ENCODE peak calls at places on chromosomes 11 and 22, in ten cellular contexts. One of them, this sample, is unnamed.

GRCh38 chr11:19980957-19981669 is 179.2 kb downstream of the DBX1 start:
- DNase-seq in EL: peak
- DNase-seq in activated T-helper 1 cell treated with Interleukin-2 at 50 U/mL for 16 hours: no peak
- DNase-seq in AG20443: peak
- DNase-seq in NB4: no peak
- DNase-seq in upper lobe of right lung: no peak
- DNase-seq in ureter: peak
- DNase-seq in HFF-Myc: no peak
- DNase-seq in AG10803: peak
- DNase-seq in stimulated activated CD4-positive, alpha-beta T cell treated with anti-CD3 and anti-CD28 coated beads, Interleukin-12 subunit alpha, Interleukin-12 subunit beta, amount 100 ng/mL, for 48 hours: no peak
- DNase-seq in this sample: no peak

GRCh38 chr11:133978816-133979215 is 22.0 kb upstream of the IGSF9B start:
- DNase-seq in EL: peak
- DNase-seq in activated T-helper 1 cell treated with Interleukin-2 at 50 U/mL for 16 hours: no peak
- DNase-seq in AG10803: peak
- DNase-seq in upper lobe of right lung: no peak
- DNase-seq in HFF-Myc: no peak
- DNase-seq in AG20443: no peak
- DNase-seq in ureter: no peak
- DNase-seq in stimulated activated CD4-positive, alpha-beta T cell treated with anti-CD3 and anti-CD28 coated beads, Interleukin-12 subunit alpha, Interleukin-12 subunit beta, amount 100 ng/mL, for 48 hours: no peak
- DNase-seq in NB4: no peak
- DNase-seq in this sample: no peak

GRCh38 chr11:125401746-125402145 is 94.3 kb downstream of the FEZ1 start:
- DNase-seq in EL: no peak
- DNase-seq in ureter: no peak
- DNase-seq in AG20443: no peak
- DNase-seq in activated T-helper 1 cell treated with Interleukin-2 at 50 U/mL for 16 hours: no peak
- DNase-seq in NB4: no peak
- DNase-seq in AG10803: peak
- DNase-seq in HFF-Myc: no peak
- DNase-seq in upper lobe of right lung: no peak
- DNase-seq in stimulated activated CD4-positive, alpha-beta T cell treated with anti-CD3 and anti-CD28 coated beads, Interleukin-12 subunit alpha, Interleukin-12 subunit beta, amount 100 ng/mL, for 48 hours: no peak
- DNase-seq in this sample: no peak

GRCh38 chr11:2744166-2744565 is 44.4 kb upstream of the KCNQ1OT1 start:
- DNase-seq in AG20443: no peak
- DNase-seq in stimulated activated CD4-positive, alpha-beta T cell treated with anti-CD3 and anti-CD28 coated beads, Interleukin-12 subunit alpha, Interleukin-12 subunit beta, amount 100 ng/mL, for 48 hours: no peak
- DNase-seq in ureter: no peak
- DNase-seq in AG10803: no peak
- DNase-seq in EL: no peak
- DNase-seq in activated T-helper 1 cell treated with Interleukin-2 at 50 U/mL for 16 hours: no peak
- DNase-seq in NB4: no peak
- DNase-seq in HFF-Myc: no peak
- DNase-seq in upper lobe of right lung: peak
- DNase-seq in this sample: no peak

GRCh38 chr22:48315415-48316244 is 1512.0 kb downstream of the BRD1 start:
- DNase-seq in ureter: no peak
- DNase-seq in AG10803: no peak
- DNase-seq in stimulated activated CD4-positive, alpha-beta T cell treated with anti-CD3 and anti-CD28 coated beads, Interleukin-12 subunit alpha, Interleukin-12 subunit beta, amount 100 ng/mL, for 48 hours: no peak
- DNase-seq in EL: no peak
- DNase-seq in AG20443: no peak
- DNase-seq in upper lobe of right lung: peak
- DNase-seq in activated T-helper 1 cell treated with Interleukin-2 at 50 U/mL for 16 hours: no peak
- DNase-seq in NB4: no peak
- DNase-seq in HFF-Myc: no peak
- DNase-seq in this sample: no peak

GRCh38 chr11:19558189-19558986 is 154.2 kb upstream of the NAV2 start:
- DNase-seq in ureter: no peak
- DNase-seq in activated T-helper 1 cell treated with Interleukin-2 at 50 U/mL for 16 hours: no peak
- DNase-seq in AG10803: no peak
- DNase-seq in EL: no peak
- DNase-seq in AG20443: no peak
- DNase-seq in stimulated activated CD4-positive, alpha-beta T cell treated with anti-CD3 and anti-CD28 coated beads, Interleukin-12 subunit alpha, Interleukin-12 subunit beta, amount 100 ng/mL, for 48 hours: no peak
- DNase-seq in NB4: no peak
- DNase-seq in upper lobe of right lung: no peak
- DNase-seq in HFF-Myc: no peak
- DNase-seq in this sample: no peak

GRCh38 chr22:46007848-46008261 is 30.9 kb upstream of the WNT7B start:
- DNase-seq in NB4: no peak
- DNase-seq in AG10803: peak
- DNase-seq in stimulated activated CD4-positive, alpha-beta T cell treated with anti-CD3 and anti-CD28 coated beads, Interleukin-12 subunit alpha, Interleukin-12 subunit beta, amount 100 ng/mL, for 48 hours: no peak
- DNase-seq in EL: peak
- DNase-seq in ureter: peak
- DNase-seq in AG20443: peak
- DNase-seq in upper lobe of right lung: peak
- DNase-seq in HFF-Myc: peak
- DNase-seq in activated T-helper 1 cell treated with Interleukin-2 at 50 U/mL for 16 hours: no peak
- DNase-seq in this sample: no peak

GRCh38 chr11:108394744-108395284 is 72.5 kb downstream of the C11orf65 start:
- DNase-seq in NB4: no peak
- DNase-seq in ureter: no peak
- DNase-seq in activated T-helper 1 cell treated with Interleukin-2 at 50 U/mL for 16 hours: no peak
- DNase-seq in AG10803: no peak
- DNase-seq in stimulated activated CD4-positive, alpha-beta T cell treated with anti-CD3 and anti-CD28 coated beads, Interleukin-12 subunit alpha, Interleukin-12 subunit beta, amount 100 ng/mL, for 48 hours: no peak
- DNase-seq in HFF-Myc: no peak
- DNase-seq in AG20443: no peak
- DNase-seq in upper lobe of right lung: no peak
- DNase-seq in EL: no peak
- DNase-seq in this sample: no peak

GRCh38 chr22:49975543-49976389 is 15.2 kb downstream of the PIM3 start:
- DNase-seq in stimulated activated CD4-positive, alpha-beta T cell treated with anti-CD3 and anti-CD28 coated beads, Interleukin-12 subunit alpha, Interleukin-12 subunit beta, amount 100 ng/mL, for 48 hours: peak
- DNase-seq in AG10803: peak
- DNase-seq in activated T-helper 1 cell treated with Interleukin-2 at 50 U/mL for 16 hours: no peak
- DNase-seq in AG20443: no peak
- DNase-seq in EL: no peak
- DNase-seq in HFF-Myc: no peak
- DNase-seq in ureter: no peak
- DNase-seq in upper lobe of right lung: peak
- DNase-seq in NB4: peak
- DNase-seq in this sample: no peak

GRCh38 chr11:59106363-59107336 is at the start of gene FAM111B:
- DNase-seq in AG10803: peak
- DNase-seq in stimulated activated CD4-positive, alpha-beta T cell treated with anti-CD3 and anti-CD28 coated beads, Interleukin-12 subunit alpha, Interleukin-12 subunit beta, amount 100 ng/mL, for 48 hours: peak
- DNase-seq in upper lobe of right lung: peak
- DNase-seq in HFF-Myc: peak
- DNase-seq in activated T-helper 1 cell treated with Interleukin-2 at 50 U/mL for 16 hours: peak
- DNase-seq in ureter: peak
- DNase-seq in NB4: no peak
- DNase-seq in EL: peak
- DNase-seq in AG20443: peak
- DNase-seq in this sample: no peak

GRCh38 chr11:4979021-4979420 is 15.6 kb upstream of the OR51L1 start:
- DNase-seq in EL: no peak
- DNase-seq in activated T-helper 1 cell treated with Interleukin-2 at 50 U/mL for 16 hours: no peak
- DNase-seq in AG10803: no peak
- DNase-seq in AG20443: no peak
- DNase-seq in NB4: no peak
- DNase-seq in HFF-Myc: no peak
- DNase-seq in ureter: no peak
- DNase-seq in upper lobe of right lung: no peak
- DNase-seq in stimulated activated CD4-positive, alpha-beta T cell treated with anti-CD3 and anti-CD28 coated beads, Interleukin-12 subunit alpha, Interleukin-12 subunit beta, amount 100 ng/mL, for 48 hours: no peak
- DNase-seq in this sample: no peak

GRCh38 chr22:38435010-38435409 is 20.0 kb downstream of the KCNJ4 start:
- DNase-seq in activated T-helper 1 cell treated with Interleukin-2 at 50 U/mL for 16 hours: no peak
- DNase-seq in EL: no peak
- DNase-seq in stimulated activated CD4-positive, alpha-beta T cell treated with anti-CD3 and anti-CD28 coated beads, Interleukin-12 subunit alpha, Interleukin-12 subunit beta, amount 100 ng/mL, for 48 hours: no peak
- DNase-seq in AG10803: no peak
- DNase-seq in upper lobe of right lung: no peak
- DNase-seq in NB4: peak
- DNase-seq in ureter: no peak
- DNase-seq in HFF-Myc: no peak
- DNase-seq in AG20443: no peak
- DNase-seq in this sample: no peak

GRCh38 chr11:66181632-66182345 is 86.7 kb upstream of the RAB1B start:
- DNase-seq in ureter: no peak
- DNase-seq in activated T-helper 1 cell treated with Interleukin-2 at 50 U/mL for 16 hours: no peak
- DNase-seq in AG10803: peak
- DNase-seq in upper lobe of right lung: no peak
- DNase-seq in stimulated activated CD4-positive, alpha-beta T cell treated with anti-CD3 and anti-CD28 coated beads, Interleukin-12 subunit alpha, Interleukin-12 subunit beta, amount 100 ng/mL, for 48 hours: no peak
- DNase-seq in HFF-Myc: no peak
- DNase-seq in AG20443: no peak
- DNase-seq in NB4: no peak
- DNase-seq in EL: no peak
- DNase-seq in this sample: no peak

GRCh38 chr11:96054870-96055705 is 131.2 kb upstream of the MTMR2 start:
- DNase-seq in AG10803: peak
- DNase-seq in stimulated activated CD4-positive, alpha-beta T cell treated with anti-CD3 and anti-CD28 coated beads, Interleukin-12 subunit alpha, Interleukin-12 subunit beta, amount 100 ng/mL, for 48 hours: no peak
- DNase-seq in HFF-Myc: no peak
- DNase-seq in ureter: no peak
- DNase-seq in activated T-helper 1 cell treated with Interleukin-2 at 50 U/mL for 16 hours: no peak
- DNase-seq in upper lobe of right lung: no peak
- DNase-seq in NB4: peak
- DNase-seq in EL: peak
- DNase-seq in AG20443: no peak
- DNase-seq in this sample: no peak

GRCh38 chr22:30420401-30421178 is 5.0 kb upstream of the MTFP1 start:
- DNase-seq in EL: peak
- DNase-seq in HFF-Myc: no peak
- DNase-seq in AG20443: peak
- DNase-seq in activated T-helper 1 cell treated with Interleukin-2 at 50 U/mL for 16 hours: no peak
- DNase-seq in AG10803: peak
- DNase-seq in stimulated activated CD4-positive, alpha-beta T cell treated with anti-CD3 and anti-CD28 coated beads, Interleukin-12 subunit alpha, Interleukin-12 subunit beta, amount 100 ng/mL, for 48 hours: no peak
- DNase-seq in NB4: no peak
- DNase-seq in ureter: no peak
- DNase-seq in upper lobe of right lung: no peak
- DNase-seq in this sample: no peak

GRCh38 chr22:46038516-46039430 is 61.8 kb upstream of the WNT7B start:
- DNase-seq in AG20443: no peak
- DNase-seq in ureter: no peak
- DNase-seq in NB4: no peak
- DNase-seq in upper lobe of right lung: peak
- DNase-seq in activated T-helper 1 cell treated with Interleukin-2 at 50 U/mL for 16 hours: no peak
- DNase-seq in HFF-Myc: no peak
- DNase-seq in stimulated activated CD4-positive, alpha-beta T cell treated with anti-CD3 and anti-CD28 coated beads, Interleukin-12 subunit alpha, Interleukin-12 subunit beta, amount 100 ng/mL, for 48 hours: no peak
- DNase-seq in AG10803: no peak
- DNase-seq in EL: no peak
- DNase-seq in this sample: no peak

GRCh38 chr22:43288807-43289417 is 54.3 kb downstream of the SCUBE1 start:
- DNase-seq in AG20443: no peak
- DNase-seq in NB4: no peak
- DNase-seq in activated T-helper 1 cell treated with Interleukin-2 at 50 U/mL for 16 hours: no peak
- DNase-seq in stimulated activated CD4-positive, alpha-beta T cell treated with anti-CD3 and anti-CD28 coated beads, Interleukin-12 subunit alpha, Interleukin-12 subunit beta, amount 100 ng/mL, for 48 hours: no peak
- DNase-seq in EL: no peak
- DNase-seq in HFF-Myc: no peak
- DNase-seq in AG10803: no peak
- DNase-seq in upper lobe of right lung: no peak
- DNase-seq in ureter: no peak
- DNase-seq in this sample: no peak

GRCh38 chr22:35883028-35883620 is 145.5 kb downstream of the RBFOX2 start:
- DNase-seq in stimulated activated CD4-positive, alpha-beta T cell treated with anti-CD3 and anti-CD28 coated beads, Interleukin-12 subunit alpha, Interleukin-12 subunit beta, amount 100 ng/mL, for 48 hours: no peak
- DNase-seq in AG20443: peak
- DNase-seq in AG10803: peak
- DNase-seq in upper lobe of right lung: no peak
- DNase-seq in EL: peak
- DNase-seq in ureter: no peak
- DNase-seq in activated T-helper 1 cell treated with Interleukin-2 at 50 U/mL for 16 hours: no peak
- DNase-seq in NB4: no peak
- DNase-seq in HFF-Myc: no peak
- DNase-seq in this sample: no peak

GRCh38 chr11:32794439-32794838 is at the start of gene CCDC73:
- DNase-seq in AG10803: no peak
- DNase-seq in HFF-Myc: no peak
- DNase-seq in AG20443: no peak
- DNase-seq in stimulated activated CD4-positive, alpha-beta T cell treated with anti-CD3 and anti-CD28 coated beads, Interleukin-12 subunit alpha, Interleukin-12 subunit beta, amount 100 ng/mL, for 48 hours: no peak
- DNase-seq in activated T-helper 1 cell treated with Interleukin-2 at 50 U/mL for 16 hours: no peak
- DNase-seq in NB4: no peak
- DNase-seq in ureter: no peak
- DNase-seq in upper lobe of right lung: no peak
- DNase-seq in EL: no peak
- DNase-seq in this sample: no peak

GRCh38 chr11:25068451-25068850 is 571.6 kb downstream of the LUZP2 start:
- DNase-seq in NB4: no peak
- DNase-seq in AG10803: no peak
- DNase-seq in AG20443: no peak
- DNase-seq in ureter: no peak
- DNase-seq in HFF-Myc: no peak
- DNase-seq in activated T-helper 1 cell treated with Interleukin-2 at 50 U/mL for 16 hours: no peak
- DNase-seq in upper lobe of right lung: no peak
- DNase-seq in stimulated activated CD4-positive, alpha-beta T cell treated with anti-CD3 and anti-CD28 coated beads, Interleukin-12 subunit alpha, Interleukin-12 subunit beta, amount 100 ng/mL, for 48 hours: no peak
- DNase-seq in EL: no peak
- DNase-seq in this sample: no peak

GRCh38 chr22:39635719-39636118 is 65.2 kb downstream of the CACNA1I start:
- DNase-seq in AG20443: no peak
- DNase-seq in NB4: no peak
- DNase-seq in ureter: no peak
- DNase-seq in activated T-helper 1 cell treated with Interleukin-2 at 50 U/mL for 16 hours: no peak
- DNase-seq in stimulated activated CD4-positive, alpha-beta T cell treated with anti-CD3 and anti-CD28 coated beads, Interleukin-12 subunit alpha, Interleukin-12 subunit beta, amount 100 ng/mL, for 48 hours: no peak
- DNase-seq in HFF-Myc: no peak
- DNase-seq in upper lobe of right lung: no peak
- DNase-seq in EL: no peak
- DNase-seq in AG10803: no peak
- DNase-seq in this sample: no peak

GRCh38 chr22:37119872-37120271 is 10.4 kb upstream of the TMPRSS6 start:
- DNase-seq in stimulated activated CD4-positive, alpha-beta T cell treated with anti-CD3 and anti-CD28 coated beads, Interleukin-12 subunit alpha, Interleukin-12 subunit beta, amount 100 ng/mL, for 48 hours: no peak
- DNase-seq in AG20443: no peak
- DNase-seq in ureter: no peak
- DNase-seq in HFF-Myc: no peak
- DNase-seq in upper lobe of right lung: no peak
- DNase-seq in EL: no peak
- DNase-seq in NB4: no peak
- DNase-seq in AG10803: no peak
- DNase-seq in activated T-helper 1 cell treated with Interleukin-2 at 50 U/mL for 16 hours: no peak
- DNase-seq in this sample: no peak

GRCh38 chr11:123611698-123612097 is 42.7 kb downstream of the SCN3B start:
- DNase-seq in HFF-Myc: no peak
- DNase-seq in ureter: no peak
- DNase-seq in AG10803: no peak
- DNase-seq in NB4: no peak
- DNase-seq in EL: no peak
- DNase-seq in activated T-helper 1 cell treated with Interleukin-2 at 50 U/mL for 16 hours: no peak
- DNase-seq in stimulated activated CD4-positive, alpha-beta T cell treated with anti-CD3 and anti-CD28 coated beads, Interleukin-12 subunit alpha, Interleukin-12 subunit beta, amount 100 ng/mL, for 48 hours: no peak
- DNase-seq in AG20443: no peak
- DNase-seq in upper lobe of right lung: no peak
- DNase-seq in this sample: no peak

GRCh38 chr11:114559425-114560310 is at the start of gene NXPE1:
- DNase-seq in NB4: no peak
- DNase-seq in AG20443: no peak
- DNase-seq in EL: no peak
- DNase-seq in upper lobe of right lung: no peak
- DNase-seq in AG10803: no peak
- DNase-seq in stimulated activated CD4-positive, alpha-beta T cell treated with anti-CD3 and anti-CD28 coated beads, Interleukin-12 subunit alpha, Interleukin-12 subunit beta, amount 100 ng/mL, for 48 hours: no peak
- DNase-seq in ureter: no peak
- DNase-seq in HFF-Myc: no peak
- DNase-seq in activated T-helper 1 cell treated with Interleukin-2 at 50 U/mL for 16 hours: no peak
- DNase-seq in this sample: no peak

GRCh38 chr11:108206171-108206570 is 16.3 kb downstream of the NPAT start:
- DNase-seq in HFF-Myc: no peak
- DNase-seq in stimulated activated CD4-positive, alpha-beta T cell treated with anti-CD3 and anti-CD28 coated beads, Interleukin-12 subunit alpha, Interleukin-12 subunit beta, amount 100 ng/mL, for 48 hours: no peak
- DNase-seq in EL: no peak
- DNase-seq in AG20443: no peak
- DNase-seq in upper lobe of right lung: no peak
- DNase-seq in NB4: no peak
- DNase-seq in ureter: no peak
- DNase-seq in AG10803: no peak
- DNase-seq in activated T-helper 1 cell treated with Interleukin-2 at 50 U/mL for 16 hours: no peak
- DNase-seq in this sample: no peak

GRCh38 chr22:20807315-20807752 is 33.4 kb downstream of the SERPIND1 start:
- DNase-seq in EL: peak
- DNase-seq in upper lobe of right lung: no peak
- DNase-seq in NB4: peak
- DNase-seq in stimulated activated CD4-positive, alpha-beta T cell treated with anti-CD3 and anti-CD28 coated beads, Interleukin-12 subunit alpha, Interleukin-12 subunit beta, amount 100 ng/mL, for 48 hours: no peak
- DNase-seq in ureter: no peak
- DNase-seq in AG20443: peak
- DNase-seq in activated T-helper 1 cell treated with Interleukin-2 at 50 U/mL for 16 hours: no peak
- DNase-seq in AG10803: peak
- DNase-seq in HFF-Myc: peak
- DNase-seq in this sample: no peak

GRCh38 chr22:20483771-20484170 is 11.8 kb downstream of the KLHL22 start:
- DNase-seq in AG10803: no peak
- DNase-seq in ureter: no peak
- DNase-seq in EL: no peak
- DNase-seq in stimulated activated CD4-positive, alpha-beta T cell treated with anti-CD3 and anti-CD28 coated beads, Interleukin-12 subunit alpha, Interleukin-12 subunit beta, amount 100 ng/mL, for 48 hours: no peak
- DNase-seq in HFF-Myc: no peak
- DNase-seq in AG20443: no peak
- DNase-seq in activated T-helper 1 cell treated with Interleukin-2 at 50 U/mL for 16 hours: no peak
- DNase-seq in upper lobe of right lung: no peak
- DNase-seq in NB4: no peak
- DNase-seq in this sample: no peak

GRCh38 chr11:125990244-125990643 is 44.4 kb downstream of the VSIG10L2 start:
- DNase-seq in EL: peak
- DNase-seq in HFF-Myc: no peak
- DNase-seq in AG10803: peak
- DNase-seq in activated T-helper 1 cell treated with Interleukin-2 at 50 U/mL for 16 hours: no peak
- DNase-seq in stimulated activated CD4-positive, alpha-beta T cell treated with anti-CD3 and anti-CD28 coated beads, Interleukin-12 subunit alpha, Interleukin-12 subunit beta, amount 100 ng/mL, for 48 hours: peak
- DNase-seq in ureter: no peak
- DNase-seq in upper lobe of right lung: no peak
- DNase-seq in AG20443: peak
- DNase-seq in NB4: no peak
- DNase-seq in this sample: no peak